ENCODE peak calls at places on chromosomes 13 and 19, in eight cellular contexts. Z, N, F, Y, O, A, H and T are unnamed samples.

GRCh38 chr13:66992183-66992582 is 238.0 kb downstream of the PCDH9 start:
- DNase-seq in Z (peak), N (no peak), F (no peak), Y (no peak), O (no peak), A (no peak), H (no peak), T (peak)

GRCh38 chr19:43747557-43748204 is 7.1 kb downstream of the SMG9 start:
- DNase-seq in Z (no peak), N (no peak), F (no peak), Y (no peak), O (no peak), A (no peak), H (no peak), T (no peak)

GRCh38 chr13:78601124-78601885 is 2.0 kb downstream of the POU4F1 start:
- DNase-seq in Z (peak), N (peak), F (no peak), Y (no peak), O (no peak), A (peak), H (no peak), T (peak)

GRCh38 chr19:2084993-2085720 is 11.0 kb downstream of the MOB3A start:
- DNase-seq in Z (peak), N (peak), F (peak), Y (no peak), O (peak), A (peak), H (no peak), T (no peak)

GRCh38 chr13:48214519-48215121 is 18.4 kb upstream of the ITM2B start:
- DNase-seq in Z (no peak), N (no peak), F (no peak), Y (no peak), O (no peak), A (no peak), H (no peak), T (no peak)

GRCh38 chr13:81639984-81640582 is 1299.2 kb upstream of the SPRY2 start:
- DNase-seq in Z (no peak), N (no peak), F (no peak), Y (no peak), O (no peak), A (no peak), H (peak), T (no peak)

GRCh38 chr13:29948246-29948645 is 97.8 kb upstream of the UBL3 start:
- DNase-seq in Z (peak), N (peak), F (no peak), Y (no peak), O (no peak), A (no peak), H (no peak), T (peak)

GRCh38 chr19:4909172-4909896 is at the start of gene UHRF1:
- DNase-seq in Z (peak), N (no peak), F (no peak), Y (no peak), O (no peak), A (peak), H (peak), T (no peak)

GRCh38 chr19:1130801-1131717 is 27.3 kb downstream of the GPX4 start:
- DNase-seq in Z (no peak), N (no peak), F (no peak), Y (no peak), O (no peak), A (no peak), H (no peak), T (no peak)

GRCh38 chr19:33819875-33820781 is 23.5 kb downstream of the KCTD15 start:
- DNase-seq in Z (peak), N (peak), F (peak), Y (no peak), O (no peak), A (peak), H (peak), T (peak)

GRCh38 chr19:15331419-15332310 is 674 bp downstream of the BRD4 start:
- DNase-seq in Z (peak), N (peak), F (peak), Y (no peak), O (no peak), A (peak), H (peak), T (no peak)

GRCh38 chr13:102402292-102402691 is 444 bp upstream of the FGF14 start:
- DNase-seq in Z (peak), N (peak), F (peak), Y (no peak), O (no peak), A (no peak), H (peak), T (peak)

GRCh38 chr13:73224708-73225107 is 165.9 kb downstream of the KLF5 start:
- DNase-seq in Z (peak), N (peak), F (no peak), Y (no peak), O (no peak), A (no peak), H (no peak), T (peak)

GRCh38 chr13:98856983-98857382 is 104.5 kb upstream of the SLC15A1 start:
- DNase-seq in Z (no peak), N (no peak), F (no peak), Y (no peak), O (no peak), A (no peak), H (no peak), T (no peak)

GRCh38 chr13:52815330-52815729 is 33.1 kb downstream of the PCDH8 start:
- DNase-seq in Z (no peak), N (no peak), F (no peak), Y (no peak), O (no peak), A (no peak), H (no peak), T (no peak)

GRCh38 chr19:38389101-38389925 is 816 bp downstream of the SPRED3 start:
- DNase-seq in Z (peak), N (peak), F (no peak), Y (peak), O (no peak), A (peak), H (peak), T (peak)

GRCh38 chr19:47726467-47726866 is 13.2 kb downstream of the EHD2 start:
- DNase-seq in Z (peak), N (peak), F (no peak), Y (no peak), O (no peak), A (no peak), H (no peak), T (peak)

GRCh38 chr13:79447741-79448140 is 33.2 kb upstream of the NDFIP2 start:
- DNase-seq in Z (no peak), N (no peak), F (no peak), Y (no peak), O (no peak), A (no peak), H (no peak), T (no peak)

GRCh38 chr13:98766716-98767115 is 14.2 kb upstream of the SLC15A1 start:
- DNase-seq in Z (peak), N (no peak), F (no peak), Y (no peak), O (no peak), A (no peak), H (no peak), T (peak)

GRCh38 chr19:50203281-50204080 is at the start of gene MYH14:
- DNase-seq in Z (peak), N (peak), F (peak), Y (peak), O (no peak), A (peak), H (peak), T (no peak)

GRCh38 chr13:53038993-53039392 is 10.4 kb downstream of the OLFM4 start:
- DNase-seq in Z (no peak), N (no peak), F (no peak), Y (no peak), O (no peak), A (no peak), H (no peak), T (no peak)

GRCh38 chr13:26007261-26007765 is 44.5 kb downstream of the SHISA2 start:
- DNase-seq in Z (no peak), N (no peak), F (no peak), Y (no peak), O (no peak), A (no peak), H (no peak), T (no peak)

GRCh38 chr13:79492313-79492798 is 11.4 kb downstream of the NDFIP2 start:
- DNase-seq in Z (peak), N (peak), F (no peak), Y (no peak), O (no peak), A (no peak), H (no peak), T (peak)

GRCh38 chr13:84574851-84575250 is 692.6 kb upstream of the SLITRK1 start:
- DNase-seq in Z (peak), N (peak), F (no peak), Y (no peak), O (no peak), A (no peak), H (no peak), T (peak)

GRCh38 chr19:12785431-12786011 is 5.8 kb upstream of the JUNB start:
- DNase-seq in Z (no peak), N (no peak), F (peak), Y (no peak), O (no peak), A (peak), H (no peak), T (no peak)